ENCODE peak calls at places on chromosomes 3 and 15, in nine cellular contexts. B is AG10803, W is progenitor cell of endocrine pancreas, C is Peyer's patch, D is heart left ventricle, M is ascending aorta, S is stomach, J is GM20000, U is transverse colon. F is an unnamed sample.

GRCh38 chr15:63044645-63045437 is 2.3 kb downstream of the TPM1 start:
- DNase-seq in B (peak), W (no peak), C (no peak), D (peak), M (no peak), S (no peak), J (peak), U (no peak), F (no peak)

GRCh38 chr3:30980993-30981392 is 86.5 kb upstream of the GADL1 start:
- DNase-seq in B (no peak), W (no peak), C (no peak), D (no peak), M (no peak), S (no peak), J (no peak), U (no peak), F (no peak)

GRCh38 chr3:83769791-83770663 is 1188.8 kb upstream of the CADM2 start:
- DNase-seq in B (no peak), W (no peak), C (no peak), D (no peak), M (no peak), S (no peak), J (no peak), U (no peak), F (no peak)

GRCh38 chr15:76533060-76533955 is 196.7 kb downstream of the ISL2 start:
- DNase-seq in B (no peak), W (no peak), C (no peak), D (no peak), M (no peak), S (no peak), J (no peak), U (no peak), F (no peak)

GRCh38 chr3:149340310-149340933 is 7.0 kb upstream of the TM4SF18 start:
- DNase-seq in B (peak), W (no peak), C (no peak), D (peak), M (no peak), S (no peak), J (no peak), U (no peak), F (no peak)

GRCh38 chr3:40979962-40980361 is 219.3 kb upstream of the CTNNB1 start:
- DNase-seq in B (no peak), W (no peak), C (no peak), D (no peak), M (no peak), S (no peak), J (no peak), U (no peak), F (no peak)

GRCh38 chr15:53658827-53659226 is 100.6 kb downstream of the WDR72 start:
- DNase-seq in B (no peak), W (no peak), C (no peak), D (no peak), M (no peak), S (no peak), J (no peak), U (no peak), F (no peak)

GRCh38 chr3:165339753-165340152 is 143.6 kb upstream of the SLITRK3 start:
- DNase-seq in B (no peak), W (no peak), C (no peak), D (no peak), M (no peak), S (no peak), J (no peak), U (no peak), F (no peak)

GRCh38 chr3:124322309-124322880 is 330.5 kb upstream of the ROPN1 start:
- DNase-seq in B (no peak), W (no peak), C (no peak), D (no peak), M (no peak), S (no peak), J (no peak), U (no peak), F (no peak)

GRCh38 chr15:77530576-77530975 is 102.1 kb downstream of the LINGO1 start:
- DNase-seq in B (peak), W (no peak), C (no peak), D (no peak), M (no peak), S (no peak), J (no peak), U (no peak), F (no peak)

GRCh38 chr3:12959838-12960378 is 113.3 kb downstream of the IQSEC1 start:
- DNase-seq in B (no peak), W (no peak), C (peak), D (peak), M (no peak), S (no peak), J (no peak), U (peak), F (no peak)

GRCh38 chr3:7484636-7485035 is 623.7 kb downstream of the GRM7 start:
- DNase-seq in B (no peak), W (no peak), C (no peak), D (no peak), M (no peak), S (no peak), J (no peak), U (no peak), F (no peak)

GRCh38 chr3:105538483-105538882 is 171.8 kb downstream of the ALCAM start:
- DNase-seq in B (no peak), W (no peak), C (no peak), D (no peak), M (no peak), S (no peak), J (no peak), U (no peak), F (no peak)

GRCh38 chr3:195033531-195034091 is 237.3 kb downstream of the XXYLT1 start:
- DNase-seq in B (no peak), W (no peak), C (no peak), D (no peak), M (no peak), S (peak), J (no peak), U (peak), F (no peak)

GRCh38 chr15:53378096-53378620 is 381.3 kb downstream of the WDR72 start:
- DNase-seq in B (no peak), W (no peak), C (no peak), D (no peak), M (no peak), S (no peak), J (no peak), U (no peak), F (no peak)

GRCh38 chr3:98109789-98110188 is 20.7 kb upstream of the OR5H1 start:
- DNase-seq in B (no peak), W (no peak), C (no peak), D (no peak), M (no peak), S (no peak), J (no peak), U (no peak), F (no peak)

GRCh38 chr15:60408438-60409105 is 10.8 kb upstream of the ANXA2 start:
- DNase-seq in B (peak), W (no peak), C (no peak), D (no peak), M (no peak), S (no peak), J (peak), U (no peak), F (no peak)

GRCh38 chr15:55796321-55796965 is 53.5 kb upstream of the PRTG start:
- DNase-seq in B (no peak), W (no peak), C (no peak), D (no peak), M (no peak), S (no peak), J (no peak), U (no peak), F (no peak)

DNA sequence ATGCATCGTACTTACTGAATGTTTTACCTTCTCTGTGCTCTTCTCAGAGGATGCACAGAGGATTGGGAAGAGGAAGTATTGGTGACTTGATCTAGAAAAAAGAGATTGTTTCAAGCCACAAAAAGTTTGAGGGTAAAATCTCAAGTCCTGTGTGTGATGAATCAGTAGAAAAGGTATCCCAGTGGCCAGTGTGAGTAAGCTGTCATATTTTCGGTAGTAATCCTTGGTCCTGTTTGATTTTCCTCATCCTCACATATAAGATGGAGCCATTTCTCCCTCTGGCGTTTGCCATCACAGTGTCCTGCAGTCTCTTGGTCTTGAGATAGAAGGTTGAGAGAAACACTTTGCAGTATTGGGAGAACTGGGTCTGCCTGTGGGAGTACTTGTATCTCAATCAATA is 166.8 kb downstream of the LPP start:
- DNase-seq in B (peak), W (no peak), C (no peak), D (no peak), M (no peak), S (no peak), J (no peak), U (no peak), F (no peak)
- TF ChIP-seq CTCF in B (peak), W (no peak), C (no peak), D (no peak), M (no peak), S (no peak), J (no peak), U (no peak), F (no peak)

GRCh38 chr3:196789773-196790419 is 50.2 kb downstream of the PAK2 start:
- DNase-seq in B (no peak), W (no peak), C (no peak), D (no peak), M (no peak), S (no peak), J (no peak), U (no peak), F (no peak)
- TF ChIP-seq CTCF in B (no peak), W (no peak), C (no peak), D (no peak), M (no peak), S (no peak), J (no peak), U (no peak), F (no peak)

DNA sequence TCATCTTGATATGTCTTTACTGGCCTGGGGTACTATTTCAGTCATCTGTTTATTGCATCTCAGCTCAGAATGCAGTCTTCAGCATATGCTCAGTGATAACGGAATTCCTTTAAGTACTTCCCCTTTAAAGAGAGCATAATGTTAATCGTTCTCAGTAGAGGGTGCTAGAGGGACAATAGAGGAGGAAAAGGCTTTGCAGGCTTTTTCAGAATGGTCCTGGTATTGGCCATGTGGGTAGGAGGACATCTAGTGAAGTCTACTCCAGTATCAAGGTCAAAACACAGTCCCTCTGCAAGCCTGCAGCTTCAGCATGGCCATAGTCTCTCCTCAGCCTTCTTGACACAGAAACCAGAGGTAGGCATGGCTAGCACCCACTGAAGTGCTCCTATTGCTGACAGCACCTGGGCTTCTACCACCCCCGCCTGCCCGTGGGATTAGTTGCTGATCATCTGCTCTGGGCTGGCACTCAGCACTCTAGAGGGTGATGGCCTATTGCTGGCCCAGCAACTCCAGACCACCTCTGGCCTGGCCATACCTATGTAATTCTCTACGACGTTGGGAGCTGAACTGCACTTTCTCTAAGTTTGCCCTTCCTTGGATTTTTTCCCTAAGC is 65.4 kb downstream of the KCNH8 start:
- DNase-seq in B (no peak), W (no peak), C (no peak), D (no peak), M (no peak), S (no peak), J (no peak), U (no peak), F (no peak)
- TF ChIP-seq CTCF in B (no peak), W (peak), C (no peak), D (no peak), M (no peak), S (no peak), J (peak), U (no peak), F (no peak)

GRCh38 chr3:173275740-173276139 is 121.8 kb upstream of the NLGN1 start:
- DNase-seq in B (no peak), W (no peak), C (no peak), D (no peak), M (no peak), S (no peak), J (peak), U (no peak), F (no peak)
- TF ChIP-seq CTCF in B (no peak), W (no peak), C (no peak), D (no peak), M (no peak), S (no peak), J (no peak), U (no peak), F (no peak)

DNA sequence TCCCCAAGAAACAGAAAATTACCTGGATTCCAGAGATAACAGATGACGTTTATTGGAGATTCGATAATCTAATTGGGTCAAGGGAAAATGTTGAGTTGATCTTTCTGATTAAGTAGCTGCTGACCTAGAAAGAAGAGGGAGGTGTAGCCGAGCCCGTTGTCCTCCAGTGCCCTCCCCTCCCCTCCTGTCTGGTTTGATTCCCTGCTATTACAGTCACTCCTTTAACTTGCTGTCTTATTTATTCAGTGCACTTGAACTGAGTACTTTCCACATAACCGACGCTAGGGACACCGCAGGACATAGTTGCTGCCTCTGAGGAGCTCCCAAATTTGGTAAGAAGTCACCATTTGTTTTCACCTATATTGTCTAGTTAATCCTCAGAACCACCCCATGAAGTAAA is 103.7 kb downstream of the AQP9 start:
- DNase-seq in B (peak), W (no peak), C (no peak), D (no peak), M (no peak), S (no peak), J (no peak), U (no peak), F (no peak)
- TF ChIP-seq CTCF in B (peak), W (no peak), C (peak), D (no peak), M (no peak), S (no peak), J (no peak), U (no peak), F (no peak)

GRCh38 chr3:60839242-60839641 is 412.0 kb downstream of the FHIT start:
- DNase-seq in B (no peak), W (no peak), C (no peak), D (no peak), M (no peak), S (no peak), J (no peak), U (no peak), F (no peak)
- TF ChIP-seq CTCF in B (no peak), W (no peak), C (no peak), D (no peak), M (no peak), S (no peak), J (no peak), U (no peak), F (no peak)

DNA sequence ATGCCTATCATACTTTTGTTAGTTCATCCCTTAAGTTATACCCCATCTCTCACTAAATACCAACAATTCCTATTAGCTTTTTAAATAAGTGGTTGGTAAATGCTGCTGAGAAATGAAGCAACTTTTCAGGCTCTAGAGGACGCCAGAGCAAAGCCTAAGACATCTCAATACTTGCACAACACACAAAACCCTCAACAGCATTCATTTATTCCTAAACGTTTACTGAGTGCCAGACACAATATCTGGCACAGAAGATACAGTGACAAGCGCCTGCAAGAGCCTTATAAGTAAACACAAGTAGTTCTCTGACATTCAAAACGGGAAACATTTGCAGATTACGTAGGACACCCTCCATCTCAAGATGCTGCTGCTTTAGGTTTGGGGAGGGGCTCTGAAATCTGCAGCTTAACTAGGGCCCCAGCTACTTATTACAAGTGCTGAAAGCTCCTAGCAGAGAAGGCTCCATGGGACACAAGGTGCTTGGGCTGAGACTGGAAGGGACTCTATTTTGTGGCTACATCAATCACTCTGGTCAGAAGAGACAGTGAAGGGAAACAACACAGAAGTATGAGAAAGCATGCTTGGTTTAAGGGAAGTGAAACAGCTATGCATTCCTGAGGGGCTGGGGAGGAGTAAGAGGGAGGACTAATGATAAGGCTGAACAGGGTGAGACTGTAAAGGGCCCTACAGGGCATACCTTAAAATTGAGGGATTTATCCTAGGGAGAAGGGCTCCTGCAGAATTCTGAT is 311.3 kb downstream of the PLCL2 start:
- DNase-seq in B (peak), W (no peak), C (no peak), D (no peak), M (no peak), S (no peak), J (peak), U (no peak), F (no peak)
- TF ChIP-seq CTCF in B (peak), W (no peak), C (no peak), D (no peak), M (peak), S (no peak), J (no peak), U (no peak), F (peak)

DNA sequence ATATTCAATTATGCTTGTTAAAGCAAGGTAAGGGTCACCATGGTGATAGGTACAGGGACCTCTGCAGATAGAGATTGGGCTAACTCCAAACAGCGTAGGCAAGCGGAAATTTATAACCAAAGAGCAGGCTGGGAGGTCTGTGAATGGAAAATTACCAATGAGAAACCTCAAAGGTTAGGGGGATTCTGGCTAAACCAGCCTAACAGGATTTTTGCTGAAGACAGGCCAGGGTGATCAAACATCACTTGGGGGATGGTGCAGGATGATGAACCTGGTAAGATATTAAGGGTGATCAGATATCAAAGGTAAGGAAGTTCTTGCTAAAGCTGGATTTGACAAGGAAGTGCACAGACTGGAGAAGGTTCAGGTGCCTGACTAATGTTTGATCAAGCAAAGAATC is 35.3 kb upstream of the SNRPN start:
- DNase-seq in B (no peak), W (no peak), C (no peak), D (no peak), M (no peak), S (no peak), J (no peak), U (no peak), F (no peak)
- TF ChIP-seq CTCF in B (no peak), W (no peak), C (no peak), D (no peak), M (no peak), S (no peak), J (no peak), U (no peak), F (no peak)